ENCODE peak calls at places on chromosomes 2 and 18, in five cellular contexts. X is esophagus squamous epithelium, M is epithelial cell of proximal tubule, Q is fibroblast of pulmonary artery, Y is foreskin fibroblast. V is an unnamed sample.
A peak's percentile ranks its signal among the peaks of the same experiment; 100 is the strongest.

GRCh38 chr2:80269806-80270205 is 34.7 kb downstream of the LRRTM1 start:
- DNase-seq in Q (no peak), Y (no peak), M (no peak), X (no peak), V (no peak)

GRCh38 chr18:61589724-61590065 is 256.5 kb downstream of the CDH20 start:
- DNase-seq in Y (peak; percentile 46), X (no peak), M (no peak), Q (peak; percentile 90), V (no peak)

GRCh38 chr18:61817086-61817485 is 75.7 kb downstream of the RNF152 start:
- DNase-seq in M (no peak), X (no peak), Y (no peak), Q (no peak), V (no peak)

GRCh38 chr2:209499071-209499470 is 75.2 kb downstream of the MAP2 start:
- DNase-seq in Y (peak; percentile 25), M (no peak), X (no peak), Q (no peak), V (no peak)

GRCh38 chr2:136135924-136136906 is 18.3 kb upstream of the CXCR4 start:
- DNase-seq in Y (no peak), M (no peak), Q (no peak), X (peak; percentile 20), V (no peak)

GRCh38 chr2:110124038-110124825 is 8.6 kb upstream of the MALL start:
- DNase-seq in M (no peak), X (no peak), Q (no peak), Y (no peak), V (no peak)

GRCh38 chr2:641501-642430 is 35.4 kb downstream of the TMEM18 start:
- DNase-seq in X (no peak), Q (no peak), M (no peak), Y (no peak), V (no peak)

GRCh38 chr2:50995610-50996009 is 36.3 kb downstream of the NRXN1 start:
- DNase-seq in X (no peak), Y (no peak), Q (peak; percentile 55), M (no peak), V (no peak)

GRCh38 chr2:44836174-44836573 is 105.3 kb upstream of the SIX3 start:
- DNase-seq in X (no peak), Q (no peak), Y (no peak), M (no peak), V (no peak)

DNA sequence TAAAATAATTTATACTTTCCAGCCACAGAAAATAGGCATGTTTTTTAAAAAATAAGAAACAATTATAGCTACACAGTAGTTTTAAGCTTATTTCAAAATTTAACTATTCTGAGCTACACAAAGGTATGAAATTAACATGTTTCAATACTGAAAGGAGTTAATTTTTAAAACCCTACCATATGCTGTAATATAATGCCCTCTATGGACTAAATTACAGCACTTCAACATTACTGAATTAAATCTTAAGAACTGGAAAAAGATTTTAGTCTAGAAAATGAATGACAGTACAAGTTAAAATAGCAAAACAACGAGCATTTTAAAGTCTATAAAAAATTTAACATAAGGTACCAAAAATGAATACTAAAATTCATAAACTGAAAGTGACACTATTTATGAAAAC is 36.3 kb downstream of the RTN4 start:
- DNase-seq in X (no peak), Q (no peak), Y (no peak), M (no peak), V (no peak)
- TF ChIP-seq CTCF in X (peak; percentile 9), Q (no peak), Y (no peak), M (no peak), V (no peak)

DNA sequence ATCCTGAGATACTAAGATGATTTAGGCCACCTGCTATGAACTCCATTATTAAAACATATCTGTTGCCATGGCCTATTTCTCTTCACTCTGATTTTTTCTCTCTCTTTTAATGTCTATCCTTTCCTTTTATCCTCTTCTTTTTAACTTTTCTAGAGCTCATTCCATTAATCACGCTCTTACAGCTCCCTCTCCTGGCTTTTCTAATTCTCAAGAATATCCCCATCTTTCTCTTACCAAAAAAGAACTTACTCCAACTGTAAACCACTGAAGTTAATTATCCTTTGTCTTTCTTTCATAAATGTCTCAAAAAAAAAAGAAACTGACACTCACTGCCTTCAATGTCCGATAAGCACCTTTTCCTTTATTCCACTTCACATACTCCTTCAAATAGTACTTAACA is 7.9 kb downstream of the PPP3R1 start:
- DNase-seq in M (no peak), Y (no peak), X (no peak), Q (no peak), V (no peak)
- TF ChIP-seq CTCF in M (peak; percentile 34), Y (no peak), X (no peak), Q (peak; percentile 31), V (no peak)

DNA sequence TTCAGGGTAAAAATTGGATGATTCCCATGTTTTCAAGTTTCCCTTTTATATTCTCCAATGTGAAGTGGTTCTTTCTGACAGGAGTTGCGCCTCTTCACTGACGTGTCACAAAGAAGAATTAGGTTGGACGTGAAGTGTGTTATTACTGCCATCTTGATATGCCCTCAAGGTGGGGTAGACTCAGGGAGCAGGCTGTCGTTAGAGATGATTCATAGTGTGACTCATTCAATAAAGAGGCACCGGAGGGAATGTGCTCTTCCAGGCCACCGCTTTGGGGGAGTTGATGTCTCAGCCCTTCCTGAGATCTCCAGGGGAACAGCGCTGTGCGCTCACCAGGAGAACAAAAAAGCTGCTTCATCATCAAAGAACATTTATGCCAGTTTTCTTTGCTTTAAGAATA is 3.6 kb upstream of the DGKD start:
- DNase-seq in X (no peak), Q (peak; percentile 84), M (peak; percentile 54), Y (peak; percentile 89), V (no peak)
- TF ChIP-seq CTCF in X (no peak), Q (peak; percentile 2), M (peak; percentile 9), Y (no peak), V (no peak)

DNA sequence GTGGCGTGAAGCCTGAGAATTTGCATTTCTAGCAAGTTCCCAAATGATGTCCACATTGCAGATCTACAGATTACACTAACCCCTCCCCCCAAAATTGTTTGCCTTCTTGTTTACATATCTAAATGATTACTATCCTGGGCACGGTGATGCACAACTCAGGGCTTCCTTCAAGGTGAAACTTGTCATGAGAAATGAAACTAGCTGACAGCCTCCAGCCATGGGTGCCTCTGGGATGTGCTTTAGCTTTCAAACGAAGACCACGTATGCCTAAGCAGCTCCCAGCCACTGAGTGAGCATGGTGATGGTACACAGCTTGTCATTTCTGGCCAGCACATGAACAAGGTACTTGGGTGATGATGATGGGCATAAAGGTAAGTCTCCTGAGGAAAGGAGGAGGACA is 464.8 kb upstream of the DDX18 start:
- DNase-seq in Q (no peak), X (no peak), Y (no peak), M (no peak), V (no peak)
- TF ChIP-seq CTCF in Q (no peak), X (no peak), Y (no peak), M (no peak), V (no peak)

GRCh38 chr2:73174941-73175662 is 27.3 kb upstream of the NOTO start:
- DNase-seq in Y (no peak), Q (no peak), M (no peak), X (no peak), V (no peak)

GRCh38 chr2:73175663-73176204 is 26.6 kb upstream of the NOTO start:
- DNase-seq in X (no peak), Y (peak; percentile 51), M (no peak), Q (peak; percentile 63), V (peak; percentile 76)

GRCh38 chr2:73176205-73176880 is 26.0 kb upstream of the NOTO start:
- DNase-seq in Q (peak; percentile 7), M (no peak), Y (no peak), X (no peak), V (no peak)

GRCh38 chr2:73176881-73177644 is 25.3 kb upstream of the NOTO start:
- DNase-seq in Y (peak; percentile 75), Q (peak; percentile 84), X (peak; percentile 36), M (no peak), V (peak; percentile 94)

GRCh38 chr2:73177645-73178255 is 24.6 kb upstream of the NOTO start:
- DNase-seq in X (no peak), Q (no peak), M (no peak), Y (no peak), V (no peak)
- TF ChIP-seq CTCF in X (no peak), Q (no peak), M (no peak), Y (no peak), V (no peak)

DNA sequence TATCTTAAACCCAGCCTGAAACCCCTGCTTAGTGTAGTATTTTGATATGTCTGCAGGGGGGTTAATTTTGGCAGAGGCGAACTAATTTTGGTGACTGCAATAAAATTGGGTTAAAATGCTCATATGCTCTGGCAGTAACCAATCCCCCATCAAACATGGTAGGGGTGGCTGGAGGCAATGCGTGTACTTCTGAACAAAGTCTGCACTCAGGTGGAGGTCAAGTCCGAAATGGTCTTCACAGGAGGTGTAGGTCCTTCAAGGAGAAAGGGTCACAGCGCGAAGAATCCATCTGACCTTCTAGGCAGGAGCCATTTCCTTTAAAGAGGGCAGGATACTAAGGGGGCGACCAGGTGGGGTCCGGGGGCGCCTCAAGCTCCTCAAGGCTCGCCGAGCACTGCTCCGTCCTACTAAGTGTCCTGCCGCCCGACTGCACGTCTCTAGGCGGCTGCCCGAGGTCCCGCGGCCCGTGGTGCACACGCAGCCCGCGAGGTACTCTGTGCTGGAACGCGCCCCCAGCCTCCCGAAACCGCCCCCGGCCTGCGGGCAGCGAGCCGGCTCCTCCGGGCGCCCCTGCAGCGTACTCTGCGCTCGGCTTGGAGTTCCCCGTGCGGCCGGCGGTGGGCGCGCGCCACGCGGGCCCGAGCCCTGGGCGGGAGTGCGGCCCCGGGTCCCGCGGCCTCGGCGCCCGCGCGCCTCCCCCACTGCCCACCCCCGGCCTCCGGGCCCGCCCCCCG is 1.7 kb upstream of the LDLRAD4 start:
- DNase-seq in X (no peak), Q (no peak), Y (no peak), M (no peak), V (no peak)
- TF ChIP-seq CTCF in X (peak; percentile 27), Q (no peak), Y (no peak), M (no peak), V (no peak)

V was measured in omental fat pad.